ENCODE peak calls at places on chromosomes 6 and 20, in four cellular contexts. One of them, this sample, is unnamed.

GRCh38 chr6:160137989-160138835 is 16.6 kb downstream of the SLC22A1 start:
- DNase-seq in psoas muscle: no peak
- DNase-seq in Caco-2: no peak
- DNase-seq in hepatocyte: peak
- DNase-seq in this sample: no peak

GRCh38 chr6:46334442-46334841 is 156.8 kb downstream of the RCAN2 start:
- DNase-seq in psoas muscle: no peak
- DNase-seq in Caco-2: no peak
- DNase-seq in hepatocyte: no peak
- DNase-seq in this sample: no peak

GRCh38 chr20:4341804-4342560 is 326.6 kb upstream of the RNF24 start:
- DNase-seq in psoas muscle: no peak
- DNase-seq in Caco-2: no peak
- DNase-seq in hepatocyte: peak
- DNase-seq in this sample: no peak

GRCh38 chr6:154617175-154617574 is 106.7 kb upstream of the CNKSR3 start:
- DNase-seq in psoas muscle: no peak
- DNase-seq in Caco-2: no peak
- DNase-seq in hepatocyte: no peak
- DNase-seq in this sample: no peak

GRCh38 chr6:72035483-72035882 is 149.1 kb downstream of the RIMS1 start:
- DNase-seq in psoas muscle: no peak
- DNase-seq in Caco-2: no peak
- DNase-seq in hepatocyte: no peak
- DNase-seq in this sample: no peak

GRCh38 chr6:112592159-112592558 is 245.0 kb downstream of the RFPL4B start:
- DNase-seq in psoas muscle: no peak
- DNase-seq in Caco-2: no peak
- DNase-seq in hepatocyte: no peak
- DNase-seq in this sample: no peak

GRCh38 chr6:28682542-28682941 is 156.9 kb downstream of the GPX5 start:
- DNase-seq in psoas muscle: no peak
- DNase-seq in Caco-2: no peak
- DNase-seq in hepatocyte: no peak
- DNase-seq in this sample: no peak

GRCh38 chr6:110560239-110561015 is 84.0 kb upstream of the SLC22A16 start:
- DNase-seq in psoas muscle: no peak
- DNase-seq in Caco-2: no peak
- DNase-seq in hepatocyte: no peak
- DNase-seq in this sample: no peak

GRCh38 chr6:13447949-13448724 is 39.3 kb downstream of the GFOD1 start:
- DNase-seq in psoas muscle: no peak
- DNase-seq in Caco-2: no peak
- DNase-seq in hepatocyte: no peak
- DNase-seq in this sample: no peak

GRCh38 chr6:150813319-150813992 is 52.0 kb upstream of the MTHFD1L start:
- DNase-seq in psoas muscle: no peak
- DNase-seq in Caco-2: no peak
- DNase-seq in hepatocyte: peak
- DNase-seq in this sample: peak

GRCh38 chr20:46751856-46752255 is 42.4 kb downstream of the SLC2A10 start:
- DNase-seq in psoas muscle: no peak
- DNase-seq in Caco-2: no peak
- DNase-seq in hepatocyte: no peak
- DNase-seq in this sample: no peak

GRCh38 chr6:83138758-83139157 is 54.3 kb downstream of the PGM3 start:
- DNase-seq in psoas muscle: no peak
- DNase-seq in Caco-2: no peak
- DNase-seq in hepatocyte: no peak
- DNase-seq in this sample: no peak

GRCh38 chr20:63081831-63082230 is 75.1 kb upstream of the BHLHE23 start:
- DNase-seq in psoas muscle: no peak
- DNase-seq in Caco-2: peak
- DNase-seq in hepatocyte: no peak
- DNase-seq in this sample: no peak

GRCh38 chr6:124463271-124463670 is 499.0 kb upstream of the RNF217 start:
- DNase-seq in psoas muscle: no peak
- DNase-seq in Caco-2: no peak
- DNase-seq in hepatocyte: no peak
- DNase-seq in this sample: no peak

GRCh38 chr6:36924778-36925396 is 29.7 kb upstream of the PI16 start:
- DNase-seq in psoas muscle: no peak
- DNase-seq in Caco-2: no peak
- DNase-seq in hepatocyte: no peak
- DNase-seq in this sample: no peak

GRCh38 chr20:1943267-1944002 is 48.2 kb downstream of the SIRPA start:
- DNase-seq in psoas muscle: peak
- DNase-seq in Caco-2: no peak
- DNase-seq in hepatocyte: peak
- DNase-seq in this sample: no peak

GRCh38 chr6:88238065-88238464 is 71.9 kb upstream of the CNR1 start:
- DNase-seq in psoas muscle: no peak
- DNase-seq in Caco-2: no peak
- DNase-seq in hepatocyte: peak
- DNase-seq in this sample: no peak

GRCh38 chr20:58309607-58310290 is at the start of gene RAB22A:
- DNase-seq in psoas muscle: peak
- DNase-seq in Caco-2: peak
- DNase-seq in hepatocyte: peak
- DNase-seq in this sample: peak

GRCh38 chr6:108463789-108464188 is 96.9 kb upstream of the FOXO3 start:
- DNase-seq in psoas muscle: no peak
- DNase-seq in Caco-2: no peak
- DNase-seq in hepatocyte: peak
- DNase-seq in this sample: no peak

GRCh38 chr6:34576286-34576955 is 20.3 kb upstream of the SPDEF start:
- DNase-seq in psoas muscle: no peak
- DNase-seq in Caco-2: no peak
- DNase-seq in hepatocyte: no peak
- DNase-seq in this sample: no peak

GRCh38 chr6:33781105-33781975 is 7.6 kb downstream of the LEMD2 start:
- DNase-seq in psoas muscle: no peak
- DNase-seq in Caco-2: no peak
- DNase-seq in hepatocyte: no peak
- DNase-seq in this sample: no peak

GRCh38 chr20:17749979-17750721 is 50.4 kb downstream of the BANF2 start:
- DNase-seq in psoas muscle: peak
- DNase-seq in Caco-2: no peak
- DNase-seq in hepatocyte: no peak
- DNase-seq in this sample: no peak

GRCh38 chr6:159594750-159595117 is 98.3 kb downstream of the SOD2 start:
- DNase-seq in psoas muscle: no peak
- DNase-seq in Caco-2: no peak
- DNase-seq in hepatocyte: no peak
- DNase-seq in this sample: no peak

GRCh38 chr6:166954118-166954713 is 2.1 kb downstream of the RNASET2 start:
- DNase-seq in psoas muscle: no peak
- DNase-seq in Caco-2: no peak
- DNase-seq in hepatocyte: no peak
- DNase-seq in this sample: no peak

GRCh38 chr6:109939654-109940053 is 38.5 kb upstream of the GPR6 start:
- DNase-seq in psoas muscle: no peak
- DNase-seq in Caco-2: no peak
- DNase-seq in hepatocyte: no peak
- DNase-seq in this sample: no peak

GRCh38 chr6:163048345-163048744 is 320.6 kb downstream of the PACRG start:
- DNase-seq in psoas muscle: no peak
- DNase-seq in Caco-2: no peak
- DNase-seq in hepatocyte: no peak
- DNase-seq in this sample: no peak

GRCh38 chr6:91970700-91971099 is 1383.8 kb upstream of the MAP3K7 start:
- DNase-seq in psoas muscle: no peak
- DNase-seq in Caco-2: no peak
- DNase-seq in hepatocyte: no peak
- DNase-seq in this sample: no peak

GRCh38 chr6:84674395-84674794 is 90.0 kb downstream of the TBX18 start:
- DNase-seq in psoas muscle: no peak
- DNase-seq in Caco-2: no peak
- DNase-seq in hepatocyte: no peak
- DNase-seq in this sample: no peak

GRCh38 chr20:21557246-21557982 is 43.5 kb upstream of the NKX2-2 start:
- DNase-seq in psoas muscle: no peak
- DNase-seq in Caco-2: no peak
- DNase-seq in hepatocyte: no peak
- DNase-seq in this sample: no peak

GRCh38 chr20:48827880-48828733 is at the start of gene PREX1:
- DNase-seq in psoas muscle: peak
- DNase-seq in Caco-2: peak
- DNase-seq in hepatocyte: peak
- DNase-seq in this sample: peak

GRCh38 chr20:60271597-60271996 is 313.4 kb downstream of the CDH26 start:
- DNase-seq in psoas muscle: no peak
- DNase-seq in Caco-2: no peak
- DNase-seq in hepatocyte: no peak
- DNase-seq in this sample: no peak
- TF ChIP-seq CTCF in psoas muscle: peak
- TF ChIP-seq CTCF in Caco-2: peak
- TF ChIP-seq CTCF in hepatocyte: peak
- TF ChIP-seq CTCF in this sample: no peak

GRCh38 chr6:73823046-73823735 is 127.2 kb downstream of the CD109 start:
- DNase-seq in psoas muscle: no peak
- DNase-seq in Caco-2: no peak
- DNase-seq in hepatocyte: no peak
- DNase-seq in this sample: no peak

DNA sequence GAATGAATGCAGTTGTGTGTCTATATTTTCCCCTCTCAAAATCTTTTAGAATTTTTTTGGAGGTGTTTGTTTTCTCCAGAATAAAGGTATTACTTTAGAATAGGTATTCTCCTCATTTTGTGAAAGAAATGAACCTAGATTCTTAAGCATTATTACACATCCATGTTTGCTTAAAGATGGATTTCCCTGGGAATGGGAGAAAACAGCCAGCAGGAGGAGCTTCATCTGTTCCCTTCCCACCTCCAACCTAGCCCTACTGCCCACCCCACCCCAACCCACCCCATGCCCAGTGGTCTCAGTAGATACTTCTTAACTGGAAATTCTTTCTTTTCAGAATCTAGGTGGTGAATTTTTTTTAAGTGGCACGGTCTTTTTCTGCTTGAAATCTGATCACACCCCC is 127.8 kb downstream of the CD109 start:
- DNase-seq in psoas muscle: no peak
- DNase-seq in Caco-2: no peak
- DNase-seq in hepatocyte: no peak
- DNase-seq in this sample: no peak
- TF ChIP-seq CTCF in psoas muscle: no peak
- TF ChIP-seq CTCF in Caco-2: no peak
- TF ChIP-seq CTCF in hepatocyte: no peak
- TF ChIP-seq CTCF in this sample: no peak

GRCh38 chr6:44257753-44258324 is 511 bp upstream of the SLC35B2 start:
- DNase-seq in psoas muscle: no peak
- DNase-seq in Caco-2: no peak
- DNase-seq in hepatocyte: no peak
- DNase-seq in this sample: no peak
- TF ChIP-seq CTCF in psoas muscle: no peak
- TF ChIP-seq CTCF in Caco-2: no peak
- TF ChIP-seq CTCF in hepatocyte: no peak
- TF ChIP-seq CTCF in this sample: no peak

DNA sequence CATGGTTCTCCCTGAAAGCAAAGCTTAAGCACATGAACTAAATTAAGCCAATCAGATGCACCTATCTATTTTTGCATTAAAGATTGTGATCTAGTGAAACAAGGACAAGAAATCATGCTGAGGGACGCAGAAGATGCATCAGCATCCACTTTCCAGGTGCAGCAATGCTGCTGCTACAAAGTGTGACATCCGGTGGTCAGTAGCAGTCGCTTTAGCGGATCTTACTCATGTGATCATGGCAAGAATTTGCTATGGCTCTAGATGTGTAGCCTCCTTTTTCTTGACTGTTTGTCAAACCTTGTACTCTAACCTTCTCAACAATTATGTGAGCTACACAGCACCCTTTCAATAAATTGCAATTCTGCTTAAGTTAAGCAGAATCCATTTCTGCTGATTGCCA is 126.8 kb upstream of the SMLR1 start:
- DNase-seq in psoas muscle: no peak
- DNase-seq in Caco-2: no peak
- DNase-seq in hepatocyte: no peak
- DNase-seq in this sample: no peak
- TF ChIP-seq CTCF in psoas muscle: no peak
- TF ChIP-seq CTCF in Caco-2: no peak
- TF ChIP-seq CTCF in hepatocyte: no peak
- TF ChIP-seq CTCF in this sample: no peak

GRCh38 chr6:31712296-31712695 is 2.9 kb upstream of the LY6G6D start:
- DNase-seq in psoas muscle: no peak
- DNase-seq in Caco-2: no peak
- DNase-seq in hepatocyte: no peak
- DNase-seq in this sample: no peak
- TF ChIP-seq CTCF in psoas muscle: no peak
- TF ChIP-seq CTCF in Caco-2: no peak
- TF ChIP-seq CTCF in hepatocyte: no peak
- TF ChIP-seq CTCF in this sample: no peak

GRCh38 chr6:133309579-133309978 is 68.4 kb downstream of the EYA4 start:
- DNase-seq in psoas muscle: no peak
- DNase-seq in Caco-2: no peak
- DNase-seq in hepatocyte: no peak
- DNase-seq in this sample: no peak
- TF ChIP-seq CTCF in psoas muscle: no peak
- TF ChIP-seq CTCF in Caco-2: no peak
- TF ChIP-seq CTCF in hepatocyte: no peak
- TF ChIP-seq CTCF in this sample: no peak

GRCh38 chr6:161455848-161456247 is 182.0 kb upstream of the AGPAT4 start:
- DNase-seq in psoas muscle: no peak
- DNase-seq in Caco-2: no peak
- DNase-seq in hepatocyte: no peak
- DNase-seq in this sample: no peak
- TF ChIP-seq CTCF in psoas muscle: no peak
- TF ChIP-seq CTCF in Caco-2: no peak
- TF ChIP-seq CTCF in hepatocyte: no peak
- TF ChIP-seq CTCF in this sample: no peak

DNA sequence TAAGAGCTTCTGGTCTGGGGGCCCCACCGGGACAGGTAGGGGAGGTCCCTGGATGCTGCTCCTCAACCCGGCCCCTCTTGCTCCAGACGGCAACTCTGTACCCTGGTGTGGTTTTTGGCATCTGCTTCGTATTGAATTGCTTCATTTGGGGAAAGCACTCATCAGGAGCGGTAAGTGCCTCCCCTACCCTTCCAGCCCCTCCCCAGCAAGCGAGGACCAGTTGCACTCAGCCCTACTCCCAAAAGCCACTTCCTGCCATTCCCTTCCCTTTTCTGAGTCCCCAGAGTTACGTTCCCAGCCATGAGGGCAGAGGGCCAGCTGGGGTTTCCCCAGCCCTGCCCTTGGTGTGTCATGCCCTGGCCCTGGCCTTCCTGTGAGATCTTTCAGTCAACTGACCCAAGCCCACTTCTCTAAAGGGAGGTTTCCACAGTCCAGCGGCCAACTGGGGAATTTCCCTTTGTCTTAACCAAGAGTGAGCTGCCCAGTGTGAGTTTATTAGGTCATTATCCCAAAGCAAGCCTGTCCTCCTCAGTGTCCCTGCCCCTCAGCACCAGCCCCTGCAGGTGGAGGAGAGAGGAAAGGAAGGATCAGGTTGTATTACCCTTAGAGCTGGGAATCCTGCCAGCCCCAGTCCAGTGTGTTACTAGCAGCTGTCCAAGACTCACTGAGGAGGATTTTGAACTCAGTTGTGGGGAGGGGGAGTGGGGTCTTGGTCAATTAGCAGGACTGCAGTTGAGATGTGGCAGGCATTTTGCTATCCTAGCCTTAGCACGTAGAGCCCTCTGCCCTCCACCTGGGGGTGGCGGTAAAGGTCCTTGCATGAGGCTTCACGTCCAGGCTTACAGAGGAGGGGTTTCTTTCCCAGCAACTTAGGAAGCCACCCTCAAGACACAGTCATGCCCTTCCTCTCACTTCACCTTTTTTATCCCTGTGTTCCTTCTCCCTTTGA is 45.8 kb downstream of the TM9SF4 start:
- DNase-seq in psoas muscle: peak
- DNase-seq in Caco-2: peak
- DNase-seq in hepatocyte: peak
- DNase-seq in this sample: no peak
- TF ChIP-seq CTCF in psoas muscle: peak
- TF ChIP-seq CTCF in Caco-2: peak
- TF ChIP-seq CTCF in hepatocyte: peak
- TF ChIP-seq CTCF in this sample: no peak

This sample was measured in activated B cell treated with CpG ODN at 0.5 μM for 24 hours.